ENCODE peak calls at places on chromosome 10, in nine cellular contexts. I is GM23338, P is K562, J is GM12891, U is HL-60, H is H1, F is upper lobe of left lung, C is transverse colon, G is HCT116. L is an unnamed sample.

GRCh38 chr10:133011883-133012282 is 69.5 kb upstream of the CFAP46 start:
- DNase-seq in C (no peak), I (no peak), F (no peak), G (no peak), J (no peak), U (no peak), P (no peak), H (no peak), L (no peak)

GRCh38 chr10:15149042-15149771 is 19.3 kb downstream of the NMT2 start:
- DNase-seq in H (no peak), F (no peak), I (no peak), J (no peak), U (no peak), G (no peak), P (no peak), C (no peak), L (no peak)

GRCh38 chr10:71025535-71025934 is 137.2 kb upstream of the PCBD1 start:
- DNase-seq in P (peak), F (no peak), U (no peak), I (peak), J (no peak), H (no peak), C (no peak), G (no peak), L (no peak)

GRCh38 chr10:112280205-112280921 is 2.8 kb upstream of the TECTB start:
- DNase-seq in J (no peak), C (no peak), U (no peak), H (no peak), I (no peak), G (no peak), P (no peak), F (no peak), L (no peak)

GRCh38 chr10:32600317-32600716 is 154.4 kb downstream of the CCDC7 start:
- DNase-seq in C (no peak), G (no peak), F (no peak), U (no peak), H (no peak), P (no peak), I (no peak), J (no peak), L (no peak)

GRCh38 chr10:9091515-9092093 is 1037.1 kb downstream of the GATA3 start:
- DNase-seq in U (no peak), H (no peak), I (no peak), J (no peak), F (no peak), C (no peak), G (no peak), P (no peak), L (no peak)

GRCh38 chr10:3126741-3127342 is 45.7 kb downstream of the PITRM1 start:
- DNase-seq in G (no peak), I (no peak), P (no peak), H (no peak), U (no peak), J (no peak), F (no peak), C (peak), L (no peak)

GRCh38 chr10:132362151-132362611 is 30.2 kb downstream of the LRRC27 start:
- DNase-seq in H (no peak), C (no peak), P (no peak), U (no peak), G (no peak), I (no peak), J (no peak), F (no peak), L (no peak)

GRCh38 chr10:58963723-58964124 is 212.7 kb upstream of the PHYHIPL start:
- DNase-seq in C (no peak), P (no peak), F (peak), H (peak), G (no peak), U (no peak), J (no peak), I (peak), L (no peak)

GRCh38 chr10:132434405-132435005 is 37.5 kb downstream of the PWWP2B start:
- DNase-seq in F (peak), U (peak), J (no peak), I (no peak), C (no peak), H (no peak), P (peak), G (no peak), L (no peak)

GRCh38 chr10:4804505-4804904 is 21.5 kb upstream of the AKR1E2 start:
- DNase-seq in G (no peak), J (no peak), I (no peak), C (no peak), H (no peak), U (no peak), F (no peak), P (no peak), L (no peak)

GRCh38 chr10:71565284-71566000 is 154.1 kb downstream of the C10orf105 start:
- DNase-seq in F (no peak), J (no peak), I (no peak), U (no peak), H (no peak), C (no peak), P (no peak), G (no peak), L (no peak)

GRCh38 chr10:128095023-128095752 is 31.0 kb downstream of the MKI67 start:
- DNase-seq in J (no peak), U (no peak), H (no peak), F (peak), P (peak), G (peak), I (peak), C (peak), L (no peak)

GRCh38 chr10:84265378-84265777 is 20.5 kb downstream of the RGR start:
- DNase-seq in H (no peak), P (no peak), I (no peak), C (peak), U (no peak), G (no peak), F (no peak), J (no peak), L (no peak)

GRCh38 chr10:24849537-24850299 is 102.7 kb downstream of the PRTFDC1 start:
- DNase-seq in U (no peak), F (no peak), I (peak), C (no peak), P (no peak), H (no peak), G (peak), J (no peak), L (no peak)

GRCh38 chr10:72808001-72808400 is 85.5 kb upstream of the OIT3 start:
- DNase-seq in H (no peak), F (no peak), G (no peak), U (no peak), I (no peak), C (no peak), P (no peak), J (no peak), L (no peak)

GRCh38 chr10:71068811-71069411 is 143.5 kb upstream of the UNC5B start:
- DNase-seq in U (no peak), I (no peak), C (no peak), G (no peak), P (no peak), F (no peak), H (no peak), J (no peak), L (no peak)

GRCh38 chr10:110010076-110011069 is 2.6 kb downstream of the ADD3 start:
- DNase-seq in P (no peak), F (no peak), H (no peak), G (no peak), U (peak), I (no peak), J (no peak), C (no peak), L (no peak)

GRCh38 chr10:129888784-129889616 is 75.1 kb downstream of the EBF3 start:
- DNase-seq in P (peak), I (peak), J (peak), C (no peak), G (no peak), U (peak), F (peak), H (peak), L (no peak)

GRCh38 chr10:70119623-70120022 is 13.0 kb downstream of the AIFM2 start:
- DNase-seq in G (no peak), U (no peak), P (no peak), I (no peak), C (no peak), F (no peak), J (no peak), H (no peak), L (no peak)

GRCh38 chr10:86942441-86943315 is 14.7 kb downstream of the MMRN2 start:
- DNase-seq in U (no peak), P (no peak), C (no peak), J (no peak), H (no peak), I (peak), F (peak), G (no peak), L (no peak)

GRCh38 chr10:60425392-60426110 is 35.9 kb upstream of the ANK3 start:
- DNase-seq in P (no peak), C (no peak), I (no peak), J (no peak), G (no peak), U (no peak), F (no peak), H (no peak), L (no peak)

GRCh38 chr10:114881916-114882315 is 56.1 kb upstream of the TRUB1 start:
- DNase-seq in U (no peak), P (no peak), H (no peak), G (no peak), I (no peak), J (no peak), F (no peak), C (no peak), L (no peak)

GRCh38 chr10:63700935-63701263 is 179.7 kb downstream of the REEP3 start:
- DNase-seq in H (no peak), P (no peak), F (no peak), U (no peak), J (no peak), I (no peak), G (no peak), C (no peak), L (no peak)

GRCh38 chr10:63702107-63702506 is 180.9 kb downstream of the REEP3 start:
- DNase-seq in U (no peak), C (no peak), F (no peak), G (no peak), H (no peak), P (no peak), J (no peak), I (no peak), L (no peak)

GRCh38 chr10:63700209-63700934 is 179.2 kb downstream of the REEP3 start:
- DNase-seq in G (peak), U (no peak), C (no peak), H (no peak), P (no peak), I (no peak), J (no peak), F (no peak), L (no peak)

GRCh38 chr10:63703740-63704345 is 182.6 kb downstream of the REEP3 start:
- DNase-seq in J (no peak), H (no peak), I (no peak), P (no peak), C (no peak), U (no peak), G (no peak), F (no peak), L (no peak)

DNA sequence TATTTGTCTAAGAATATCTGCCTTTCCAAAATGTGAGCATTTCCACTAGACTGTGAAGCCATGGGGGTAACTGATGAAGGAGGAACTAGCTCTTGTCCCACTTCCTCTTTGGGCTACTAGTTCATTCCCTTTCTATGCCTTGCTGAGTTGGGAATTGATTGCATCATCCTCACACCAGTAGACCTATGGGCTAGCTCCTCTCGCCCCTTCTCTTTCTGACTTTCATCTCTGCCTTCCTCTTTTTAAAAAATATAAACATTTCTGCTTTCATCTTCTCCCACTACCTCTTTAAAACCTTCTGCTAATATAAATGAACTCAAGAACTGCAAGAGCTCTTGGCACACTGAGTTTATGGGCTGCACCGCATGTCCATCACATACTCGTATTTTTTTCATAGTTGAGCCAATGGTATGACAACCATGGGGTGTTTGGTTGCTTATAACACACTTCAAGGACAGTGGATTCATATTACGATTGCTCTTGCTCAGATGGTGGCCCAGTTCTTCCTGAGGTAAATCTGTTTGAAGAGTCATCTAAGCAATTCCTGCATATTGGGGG is 182.0 kb downstream of the REEP3 start:
- DNase-seq in G (peak), U (peak), P (no peak), I (peak), H (no peak), J (no peak), C (no peak), F (no peak), L (no peak)
- TF ChIP-seq POLR2AphosphoS5 in G (peak), U (peak), P (no peak), I (no peak), H (no peak), J (no peak), C (no peak), F (peak), L (no peak)

DNA sequence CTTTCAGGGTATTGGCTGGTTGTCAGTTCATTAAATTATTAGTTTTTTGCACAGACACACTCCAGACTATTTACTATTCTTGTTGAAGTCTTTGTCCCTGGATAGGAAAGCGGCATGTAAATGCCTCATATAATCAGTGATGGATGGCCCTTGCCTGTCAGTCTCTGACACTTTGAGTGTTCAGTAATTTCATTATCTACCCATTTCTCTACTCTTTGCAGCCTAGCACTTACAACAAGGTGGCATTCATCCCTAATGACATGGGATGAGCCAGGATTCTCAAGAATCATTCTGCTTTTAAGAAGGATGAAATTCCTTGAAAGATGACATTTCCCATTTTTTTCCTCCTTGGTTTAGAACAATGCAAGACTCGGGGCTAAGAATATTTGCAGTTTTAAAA is 155.7 kb downstream of the SORCS3 start:
- DNase-seq in J (no peak), U (no peak), C (no peak), F (no peak), P (no peak), I (no peak), H (no peak), G (no peak), L (no peak)
- TF ChIP-seq POLR2AphosphoS5 in J (no peak), U (no peak), C (no peak), F (no peak), P (no peak), I (no peak), H (no peak), G (no peak), L (no peak)

GRCh38 chr10:101725843-101726242 is 30.9 kb upstream of the FBXW4 start:
- DNase-seq in P (no peak), U (no peak), G (no peak), J (no peak), C (peak), H (no peak), F (no peak), I (no peak), L (no peak)

GRCh38 chr10:101723176-101723575 is 28.2 kb upstream of the FBXW4 start:
- DNase-seq in C (no peak), I (no peak), P (no peak), F (no peak), G (no peak), U (no peak), J (no peak), H (no peak), L (no peak)

GRCh38 chr10:101724446-101724845 is 29.5 kb upstream of the FBXW4 start:
- DNase-seq in C (no peak), H (no peak), J (no peak), P (no peak), G (no peak), F (no peak), I (no peak), U (no peak), L (no peak)

GRCh38 chr10:101721806-101722205 is 26.8 kb upstream of the FBXW4 start:
- DNase-seq in G (no peak), I (no peak), F (no peak), H (no peak), J (no peak), U (no peak), P (no peak), C (no peak), L (no peak)

GRCh38 chr10:101725296-101725695 is 30.3 kb upstream of the FBXW4 start:
- DNase-seq in I (no peak), U (no peak), G (no peak), P (no peak), H (no peak), C (no peak), F (no peak), J (no peak), L (no peak)
- TF ChIP-seq POLR2AphosphoS5 in I (no peak), U (no peak), G (no peak), P (no peak), H (no peak), C (no peak), F (no peak), J (no peak), L (no peak)

GRCh38 chr10:74333174-74333573 is 182.2 kb downstream of the ADK start:
- DNase-seq in C (no peak), I (no peak), F (no peak), G (no peak), J (no peak), H (no peak), P (no peak), U (no peak), L (no peak)
- TF ChIP-seq POLR2AphosphoS5 in C (no peak), I (no peak), F (no peak), G (no peak), J (no peak), H (no peak), P (no peak), U (no peak), L (no peak)

GRCh38 chr10:45000138-45000763 is 472 bp upstream of the ZNF22 start:
- DNase-seq in I (peak), H (peak), C (peak), U (no peak), J (no peak), G (no peak), P (no peak), F (no peak), L (peak)

GRCh38 chr10:45000764-45001381 is at the start of gene ZNF22:
- DNase-seq in P (peak), I (peak), U (peak), F (peak), G (no peak), J (peak), C (peak), H (peak), L (peak)

GRCh38 chr10:45003432-45004000 is 2.8 kb downstream of the ZNF22 start:
- DNase-seq in J (no peak), P (no peak), H (no peak), F (no peak), I (no peak), C (no peak), U (no peak), G (no peak), L (peak)

GRCh38 chr10:45004661-45005060 is 3.9 kb downstream of the ZNF22 start:
- DNase-seq in F (no peak), P (no peak), C (no peak), I (no peak), H (no peak), G (no peak), U (no peak), J (no peak), L (peak)

GRCh38 chr10:45001382-45002148 is 842 bp downstream of the ZNF22 start:
- DNase-seq in H (no peak), G (no peak), C (peak), P (peak), U (peak), F (no peak), I (peak), J (peak), L (peak)
- TF ChIP-seq POLR2AphosphoS5 in H (no peak), G (no peak), C (peak), P (no peak), U (no peak), F (peak), I (no peak), J (no peak), L (peak)

GRCh38 chr10:80205478-80206276 is at the start of gene ANXA11:
- DNase-seq in H (peak), U (peak), C (peak), P (peak), G (peak), F (peak), I (peak), J (peak), L (no peak)

GRCh38 chr10:80204193-80204714 is 1.1 kb downstream of the ANXA11 start:
- DNase-seq in C (peak), F (peak), G (no peak), U (peak), H (no peak), J (no peak), P (no peak), I (peak), L (no peak)

GRCh38 chr10:80207768-80208385 is 2.5 kb upstream of the ANXA11 start:
- DNase-seq in J (no peak), I (no peak), U (no peak), F (no peak), H (no peak), P (no peak), G (no peak), C (no peak), L (no peak)

GRCh38 chr10:80204801-80205477 is 398 bp downstream of the ANXA11 start:
- DNase-seq in P (peak), I (peak), H (no peak), C (peak), J (peak), U (peak), F (peak), G (no peak), L (no peak)

DNA sequence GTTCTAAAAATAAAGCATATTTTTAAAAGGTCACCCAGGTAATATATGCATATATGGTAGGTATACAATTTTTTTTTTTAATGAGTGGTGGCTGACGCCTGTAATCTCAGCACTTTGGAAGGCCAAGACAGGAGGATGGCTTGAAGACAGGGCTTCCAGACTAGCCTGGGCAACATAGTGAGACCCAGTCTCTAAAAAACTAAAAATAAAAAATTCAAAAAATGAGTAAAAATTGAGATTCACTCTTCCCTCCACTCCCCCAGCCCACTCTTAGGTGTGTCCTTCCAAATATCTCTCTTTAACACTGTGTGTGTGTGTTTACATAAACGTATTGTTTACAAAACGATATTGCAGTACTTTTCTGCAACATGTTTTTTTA is 929 bp upstream of the ANXA11 start:
- DNase-seq in H (no peak), G (no peak), C (no peak), F (no peak), J (no peak), I (no peak), P (no peak), U (no peak), L (no peak)
- TF ChIP-seq POLR2AphosphoS5 in H (no peak), G (peak), C (no peak), F (no peak), J (no peak), I (no peak), P (no peak), U (no peak), L (no peak)

GRCh38 chr10:22321156-22321711 is 335 bp downstream of the BMI1 start:
- DNase-seq in P (no peak), U (peak), C (peak), I (peak), J (no peak), G (no peak), H (peak), F (peak), L (no peak)
- TF ChIP-seq POLR2AphosphoS5 in P (peak), U (peak), C (peak), I (no peak), J (peak), G (peak), H (no peak), F (peak), L (peak)

DNA sequence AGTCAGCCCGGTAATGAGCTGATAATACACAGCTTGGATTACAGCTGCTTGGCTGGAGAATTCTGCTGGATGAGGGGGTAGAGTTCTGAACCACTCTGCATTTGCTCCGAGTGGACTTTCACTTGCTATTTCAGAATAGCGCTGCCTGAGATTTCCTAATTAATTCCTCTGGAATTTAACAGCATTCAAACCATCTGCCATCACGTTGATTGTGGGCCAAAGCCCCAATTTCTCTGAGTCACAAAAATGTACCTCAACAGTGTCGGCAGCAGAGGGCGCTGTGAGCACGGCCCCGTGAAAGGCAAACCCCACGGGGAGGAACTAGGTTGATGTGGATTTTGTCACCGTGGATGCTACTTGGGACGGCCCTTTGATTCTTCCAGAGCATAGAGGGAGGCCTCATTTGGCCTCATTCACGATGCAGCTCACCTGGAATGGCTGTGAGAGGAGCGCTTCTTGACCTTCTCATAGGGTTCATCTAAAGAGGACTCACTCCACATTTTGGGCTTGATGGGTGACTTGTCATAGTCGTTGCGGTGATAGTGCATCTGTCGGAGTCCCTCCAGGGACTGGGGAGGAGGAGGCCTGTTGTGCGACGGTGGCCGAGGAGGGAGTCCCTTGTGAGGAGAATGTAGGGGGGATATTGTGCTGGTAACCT is 73.3 kb downstream of the PRPF18 start:
- DNase-seq in G (no peak), I (peak), F (peak), J (peak), P (peak), U (peak), H (peak), C (peak), L (no peak)
- TF ChIP-seq POLR2AphosphoS5 in G (no peak), I (no peak), F (peak), J (no peak), P (no peak), U (no peak), H (no peak), C (no peak), L (peak)

L was measured in esophagus muscularis mucosa.